ENCODE peak calls at places on chromosomes 16 and 17, in nine cellular contexts. One of them, this sample, is unnamed.

GRCh38 chr16:85623250-85623649 is 10.1 kb downstream of the GSE1 start:
- DNase-seq in AG10803: no peak
- DNase-seq in AG04450: no peak
- DNase-seq in OCI-LY7: no peak
- DNase-seq in neural crest cell: no peak
- DNase-seq in coronary artery: no peak
- DNase-seq in HFFc6: no peak
- DNase-seq in cardiac fibroblast: no peak
- DNase-seq in Peyer's patch: no peak
- DNase-seq in this sample: no peak

GRCh38 chr17:62870581-62870964 is 62.5 kb upstream of the MARCHF10 start:
- DNase-seq in coronary artery: peak; percentile 52
- DNase-seq in Peyer's patch: no peak
- DNase-seq in AG10803: peak; percentile 16
- DNase-seq in OCI-LY7: no peak
- DNase-seq in neural crest cell: no peak
- DNase-seq in AG04450: no peak
- DNase-seq in cardiac fibroblast: no peak
- DNase-seq in HFFc6: no peak
- DNase-seq in this sample: no peak

GRCh38 chr17:45229681-45230409 is 8.2 kb downstream of the FMNL1 start:
- DNase-seq in cardiac fibroblast: no peak
- DNase-seq in AG04450: no peak
- DNase-seq in Peyer's patch: no peak
- DNase-seq in HFFc6: no peak
- DNase-seq in neural crest cell: no peak
- DNase-seq in OCI-LY7: no peak
- DNase-seq in AG10803: no peak
- DNase-seq in coronary artery: peak; percentile 71
- DNase-seq in this sample: no peak

GRCh38 chr17:50501054-50501453 is 7.2 kb upstream of the MYCBPAP start:
- DNase-seq in cardiac fibroblast: peak; percentile 61
- DNase-seq in AG10803: no peak
- DNase-seq in OCI-LY7: peak; percentile 37
- DNase-seq in coronary artery: no peak
- DNase-seq in neural crest cell: peak; percentile 50
- DNase-seq in Peyer's patch: peak; percentile 70
- DNase-seq in AG04450: no peak
- DNase-seq in HFFc6: peak; percentile 8
- DNase-seq in this sample: no peak

GRCh38 chr17:42252528-42253172 is 23.5 kb downstream of the STAT5B start:
- DNase-seq in AG04450: no peak
- DNase-seq in neural crest cell: no peak
- DNase-seq in Peyer's patch: no peak
- DNase-seq in AG10803: peak; percentile 19
- DNase-seq in coronary artery: no peak
- DNase-seq in cardiac fibroblast: peak; percentile 52
- DNase-seq in OCI-LY7: no peak
- DNase-seq in HFFc6: peak; percentile 31
- DNase-seq in this sample: no peak

GRCh38 chr17:29844339-29845048 is 85.5 kb downstream of the SSH2 start:
- DNase-seq in coronary artery: no peak
- DNase-seq in cardiac fibroblast: peak; percentile 18
- DNase-seq in HFFc6: no peak
- DNase-seq in AG10803: no peak
- DNase-seq in neural crest cell: no peak
- DNase-seq in AG04450: no peak
- DNase-seq in Peyer's patch: no peak
- DNase-seq in OCI-LY7: no peak
- DNase-seq in this sample: no peak

GRCh38 chr16:75266738-75267630 is 15.6 kb upstream of the BCAR1 start:
- DNase-seq in coronary artery: peak; percentile 74
- DNase-seq in HFFc6: no peak
- DNase-seq in AG04450: no peak
- DNase-seq in Peyer's patch: no peak
- DNase-seq in neural crest cell: no peak
- DNase-seq in AG10803: no peak
- DNase-seq in OCI-LY7: no peak
- DNase-seq in cardiac fibroblast: no peak
- DNase-seq in this sample: no peak

GRCh38 chr17:5588584-5588983 is 4.3 kb upstream of the NLRP1 start:
- DNase-seq in AG04450: no peak
- DNase-seq in AG10803: no peak
- DNase-seq in HFFc6: no peak
- DNase-seq in neural crest cell: no peak
- DNase-seq in Peyer's patch: no peak
- DNase-seq in cardiac fibroblast: no peak
- DNase-seq in coronary artery: no peak
- DNase-seq in OCI-LY7: no peak
- DNase-seq in this sample: peak; percentile 60

GRCh38 chr16:81526935-81527334 is 82.3 kb downstream of the CMIP start:
- DNase-seq in AG04450: no peak
- DNase-seq in Peyer's patch: no peak
- DNase-seq in AG10803: peak; percentile 88
- DNase-seq in cardiac fibroblast: peak; percentile 56
- DNase-seq in coronary artery: no peak
- DNase-seq in neural crest cell: no peak
- DNase-seq in OCI-LY7: no peak
- DNase-seq in HFFc6: no peak
- DNase-seq in this sample: no peak

GRCh38 chr16:11639008-11639562 is 29.2 kb upstream of the SNN start:
- DNase-seq in cardiac fibroblast: no peak
- DNase-seq in AG04450: no peak
- DNase-seq in HFFc6: no peak
- DNase-seq in OCI-LY7: no peak
- DNase-seq in Peyer's patch: no peak
- DNase-seq in neural crest cell: no peak
- DNase-seq in coronary artery: no peak
- DNase-seq in AG10803: no peak
- DNase-seq in this sample: no peak
- TF ChIP-seq CTCF in cardiac fibroblast: no peak
- TF ChIP-seq CTCF in AG04450: no peak
- TF ChIP-seq CTCF in HFFc6: no peak
- TF ChIP-seq CTCF in OCI-LY7: no peak
- TF ChIP-seq CTCF in Peyer's patch: no peak
- TF ChIP-seq CTCF in neural crest cell: no peak
- TF ChIP-seq CTCF in coronary artery: no peak
- TF ChIP-seq CTCF in AG10803: no peak
- TF ChIP-seq CTCF in this sample: no peak

GRCh38 chr17:60586288-60586974 is 13.6 kb upstream of the PPM1D start:
- DNase-seq in coronary artery: no peak
- DNase-seq in Peyer's patch: no peak
- DNase-seq in AG04450: no peak
- DNase-seq in AG10803: peak; percentile 10
- DNase-seq in HFFc6: no peak
- DNase-seq in OCI-LY7: peak; percentile 10
- DNase-seq in cardiac fibroblast: peak; percentile 24
- DNase-seq in neural crest cell: no peak
- DNase-seq in this sample: no peak
- TF ChIP-seq CTCF in coronary artery: no peak
- TF ChIP-seq CTCF in Peyer's patch: peak; percentile 21
- TF ChIP-seq CTCF in AG04450: peak; percentile 35
- TF ChIP-seq CTCF in AG10803: peak; percentile 40
- TF ChIP-seq CTCF in HFFc6: peak; percentile 46
- TF ChIP-seq CTCF in OCI-LY7: peak; percentile 60
- TF ChIP-seq CTCF in cardiac fibroblast: peak; percentile 35
- TF ChIP-seq CTCF in neural crest cell: no peak
- TF ChIP-seq CTCF in this sample: peak; percentile 11

GRCh38 chr17:4583796-4584124 is 569 bp upstream of the SMTNL2 start:
- DNase-seq in AG10803: no peak
- DNase-seq in coronary artery: no peak
- DNase-seq in cardiac fibroblast: no peak
- DNase-seq in Peyer's patch: no peak
- DNase-seq in neural crest cell: peak; percentile 44
- DNase-seq in AG04450: no peak
- DNase-seq in OCI-LY7: peak; percentile 11
- DNase-seq in HFFc6: no peak
- DNase-seq in this sample: peak; percentile 81
- TF ChIP-seq CTCF in AG10803: peak; percentile 19
- TF ChIP-seq CTCF in coronary artery: no peak
- TF ChIP-seq CTCF in cardiac fibroblast: peak; percentile 28
- TF ChIP-seq CTCF in Peyer's patch: peak; percentile 23
- TF ChIP-seq CTCF in neural crest cell: peak; percentile 68
- TF ChIP-seq CTCF in AG04450: peak; percentile 45
- TF ChIP-seq CTCF in OCI-LY7: peak; percentile 48
- TF ChIP-seq CTCF in HFFc6: peak; percentile 18
- TF ChIP-seq CTCF in this sample: peak; percentile 51

GRCh38 chr16:67645397-67646121 is 615 bp downstream of the CARMIL2 start:
- DNase-seq in coronary artery: peak; percentile 71
- DNase-seq in OCI-LY7: peak; percentile 45
- DNase-seq in HFFc6: no peak
- DNase-seq in AG10803: no peak
- DNase-seq in AG04450: no peak
- DNase-seq in cardiac fibroblast: no peak
- DNase-seq in neural crest cell: no peak
- DNase-seq in Peyer's patch: no peak
- DNase-seq in this sample: no peak

GRCh38 chr16:67647111-67647651 is 2.2 kb downstream of the CARMIL2 start:
- DNase-seq in OCI-LY7: no peak
- DNase-seq in neural crest cell: no peak
- DNase-seq in HFFc6: no peak
- DNase-seq in AG10803: no peak
- DNase-seq in Peyer's patch: no peak
- DNase-seq in AG04450: no peak
- DNase-seq in coronary artery: peak; percentile 68
- DNase-seq in cardiac fibroblast: no peak
- DNase-seq in this sample: no peak

GRCh38 chr16:67644038-67644437 is 906 bp upstream of the CARMIL2 start:
- DNase-seq in AG10803: no peak
- DNase-seq in Peyer's patch: no peak
- DNase-seq in coronary artery: no peak
- DNase-seq in cardiac fibroblast: no peak
- DNase-seq in HFFc6: no peak
- DNase-seq in neural crest cell: no peak
- DNase-seq in OCI-LY7: no peak
- DNase-seq in AG04450: no peak
- DNase-seq in this sample: no peak

GRCh38 chr16:67637625-67638024 is 7.3 kb upstream of the CARMIL2 start:
- DNase-seq in HFFc6: no peak
- DNase-seq in cardiac fibroblast: no peak
- DNase-seq in Peyer's patch: peak; percentile 38
- DNase-seq in neural crest cell: no peak
- DNase-seq in OCI-LY7: no peak
- DNase-seq in AG10803: no peak
- DNase-seq in coronary artery: no peak
- DNase-seq in AG04450: no peak
- DNase-seq in this sample: no peak

DNA sequence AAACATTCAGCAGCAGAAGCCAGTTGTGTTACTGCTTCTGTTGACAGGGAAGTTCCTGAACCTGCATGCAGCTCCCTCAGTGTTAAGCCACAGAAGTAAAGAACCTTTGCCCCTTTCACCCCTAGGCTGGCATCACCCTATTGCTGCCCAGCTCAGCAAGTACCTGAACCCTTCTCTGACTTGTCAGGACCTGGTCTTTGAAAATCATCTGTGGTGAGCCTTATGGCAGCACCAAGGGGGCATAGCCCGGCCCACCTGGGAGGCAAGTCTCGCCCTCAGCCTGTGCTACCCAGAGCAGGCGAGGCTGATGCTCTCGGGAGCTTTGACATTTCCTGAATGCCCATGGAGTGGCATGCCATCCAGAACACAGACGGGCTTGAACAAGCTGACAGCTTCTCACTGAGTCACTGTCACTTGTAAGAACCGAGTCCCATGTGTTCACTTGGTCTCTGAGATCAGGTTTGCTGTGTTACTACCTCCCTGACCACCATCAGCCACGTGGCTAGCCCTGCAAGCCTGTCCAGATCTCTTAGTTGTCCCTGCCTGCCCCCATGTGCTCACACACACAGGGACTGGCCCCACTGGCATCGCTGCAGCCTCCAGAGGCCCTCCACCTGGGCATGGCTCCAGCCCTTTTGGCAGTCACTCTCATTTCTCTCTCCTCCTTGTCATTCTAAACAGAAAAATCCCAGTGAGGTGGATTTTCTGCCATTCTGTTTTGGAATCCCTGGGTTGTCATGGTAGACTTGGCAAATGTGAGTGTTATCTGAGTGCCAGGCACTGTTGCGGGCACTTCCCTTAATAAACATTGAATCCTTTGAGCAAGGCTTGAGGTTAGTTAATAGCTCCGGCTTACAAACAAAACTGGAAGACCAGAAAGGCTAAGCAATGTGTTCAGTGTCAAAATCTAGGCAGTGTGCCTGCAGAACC is 2.9 kb upstream of the CARMIL2 start:
- DNase-seq in AG04450: no peak
- DNase-seq in neural crest cell: no peak
- DNase-seq in coronary artery: peak; percentile 86
- DNase-seq in OCI-LY7: no peak
- DNase-seq in Peyer's patch: no peak
- DNase-seq in cardiac fibroblast: no peak
- DNase-seq in HFFc6: peak; percentile 7
- DNase-seq in AG10803: peak; percentile 61
- DNase-seq in this sample: no peak
- TF ChIP-seq CTCF in AG04450: no peak
- TF ChIP-seq CTCF in neural crest cell: no peak
- TF ChIP-seq CTCF in coronary artery: no peak
- TF ChIP-seq CTCF in OCI-LY7: no peak
- TF ChIP-seq CTCF in Peyer's patch: no peak
- TF ChIP-seq CTCF in cardiac fibroblast: no peak
- TF ChIP-seq CTCF in HFFc6: no peak
- TF ChIP-seq CTCF in AG10803: peak; percentile 5
- TF ChIP-seq CTCF in this sample: no peak

GRCh38 chr17:30964878-30965277 is 6.0 kb upstream of the RNF135 start:
- DNase-seq in neural crest cell: no peak
- DNase-seq in coronary artery: no peak
- DNase-seq in OCI-LY7: no peak
- DNase-seq in HFFc6: peak; percentile 29
- DNase-seq in Peyer's patch: peak; percentile 4
- DNase-seq in cardiac fibroblast: peak; percentile 50
- DNase-seq in AG04450: no peak
- DNase-seq in AG10803: peak; percentile 34
- DNase-seq in this sample: no peak

GRCh38 chr17:30975042-30975820 is 4.4 kb downstream of the RNF135 start:
- DNase-seq in AG04450: no peak
- DNase-seq in HFFc6: no peak
- DNase-seq in neural crest cell: no peak
- DNase-seq in coronary artery: no peak
- DNase-seq in Peyer's patch: peak; percentile 29
- DNase-seq in cardiac fibroblast: no peak
- DNase-seq in OCI-LY7: no peak
- DNase-seq in AG10803: no peak
- DNase-seq in this sample: no peak

GRCh38 chr17:30970757-30971567 is at the start of gene RNF135:
- DNase-seq in AG04450: peak; percentile 59
- DNase-seq in neural crest cell: peak; percentile 63
- DNase-seq in AG10803: peak; percentile 88
- DNase-seq in cardiac fibroblast: peak; percentile 88
- DNase-seq in coronary artery: peak; percentile 90
- DNase-seq in Peyer's patch: peak; percentile 90
- DNase-seq in OCI-LY7: no peak
- DNase-seq in HFFc6: peak; percentile 75
- DNase-seq in this sample: peak; percentile 91

GRCh38 chr17:30969989-30970680 is 704 bp upstream of the RNF135 start:
- DNase-seq in AG04450: no peak
- DNase-seq in HFFc6: peak; percentile 23
- DNase-seq in neural crest cell: no peak
- DNase-seq in cardiac fibroblast: no peak
- DNase-seq in AG10803: peak; percentile 12
- DNase-seq in Peyer's patch: peak; percentile 66
- DNase-seq in OCI-LY7: no peak
- DNase-seq in coronary artery: no peak
- DNase-seq in this sample: no peak
- TF ChIP-seq CTCF in AG04450: peak; percentile 56
- TF ChIP-seq CTCF in HFFc6: peak; percentile 47
- TF ChIP-seq CTCF in neural crest cell: no peak
- TF ChIP-seq CTCF in cardiac fibroblast: no peak
- TF ChIP-seq CTCF in AG10803: no peak
- TF ChIP-seq CTCF in Peyer's patch: no peak
- TF ChIP-seq CTCF in OCI-LY7: no peak
- TF ChIP-seq CTCF in coronary artery: no peak
- TF ChIP-seq CTCF in this sample: no peak